ENCODE peak calls at places on chromosomes 5 and 9, in nine cellular contexts. One of them, this sample, is unnamed.
A peak's percentile ranks its signal among the peaks of the same experiment; 100 is the strongest.

GRCh38 chr5:125298711-125299379 is 552.4 kb upstream of the ZNF608 start:
- DNase-seq in AG20443: no peak
- DNase-seq in A549: no peak
- DNase-seq in stimulated activated CD4-positive, alpha-beta T cell treated with anti-CD3 and anti-CD28 coated beads, Interleukin-12 subunit alpha, Interleukin-12 subunit beta, amount 100 ng/mL, for 24 hours: no peak
- DNase-seq in AG08396: no peak
- DNase-seq in non-pigmented ciliary epithelial cell: no peak
- DNase-seq in adrenal gland: no peak
- DNase-seq in GM12892: no peak
- DNase-seq in CD4-positive, alpha-beta T cell: no peak
- DNase-seq in this sample: no peak

GRCh38 chr5:16803831-16804230 is 132.3 kb downstream of the MYO10 start:
- DNase-seq in CD4-positive, alpha-beta T cell: no peak
- DNase-seq in AG20443: no peak
- DNase-seq in A549: no peak
- DNase-seq in adrenal gland: no peak
- DNase-seq in AG08396: no peak
- DNase-seq in non-pigmented ciliary epithelial cell: no peak
- DNase-seq in GM12892: no peak
- DNase-seq in stimulated activated CD4-positive, alpha-beta T cell treated with anti-CD3 and anti-CD28 coated beads, Interleukin-12 subunit alpha, Interleukin-12 subunit beta, amount 100 ng/mL, for 24 hours: no peak
- DNase-seq in this sample: no peak

GRCh38 chr5:45162974-45163373 is 354.2 kb downstream of the MRPS30 start:
- DNase-seq in adrenal gland: no peak
- DNase-seq in stimulated activated CD4-positive, alpha-beta T cell treated with anti-CD3 and anti-CD28 coated beads, Interleukin-12 subunit alpha, Interleukin-12 subunit beta, amount 100 ng/mL, for 24 hours: no peak
- DNase-seq in AG08396: no peak
- DNase-seq in AG20443: no peak
- DNase-seq in non-pigmented ciliary epithelial cell: no peak
- DNase-seq in CD4-positive, alpha-beta T cell: no peak
- DNase-seq in A549: no peak
- DNase-seq in GM12892: no peak
- DNase-seq in this sample: no peak

GRCh38 chr5:95631991-95632675 is 12.2 kb downstream of the GPR150 start:
- DNase-seq in stimulated activated CD4-positive, alpha-beta T cell treated with anti-CD3 and anti-CD28 coated beads, Interleukin-12 subunit alpha, Interleukin-12 subunit beta, amount 100 ng/mL, for 24 hours: peak; percentile 56
- DNase-seq in non-pigmented ciliary epithelial cell: no peak
- DNase-seq in A549: peak; percentile 27
- DNase-seq in adrenal gland: no peak
- DNase-seq in GM12892: no peak
- DNase-seq in AG08396: peak; percentile 41
- DNase-seq in CD4-positive, alpha-beta T cell: peak; percentile 63
- DNase-seq in AG20443: peak; percentile 30
- DNase-seq in this sample: no peak

GRCh38 chr9:105258225-105258737 is 13.8 kb downstream of the SLC44A1 start:
- DNase-seq in AG20443: no peak
- DNase-seq in AG08396: no peak
- DNase-seq in non-pigmented ciliary epithelial cell: no peak
- DNase-seq in A549: no peak
- DNase-seq in CD4-positive, alpha-beta T cell: no peak
- DNase-seq in GM12892: no peak
- DNase-seq in adrenal gland: no peak
- DNase-seq in stimulated activated CD4-positive, alpha-beta T cell treated with anti-CD3 and anti-CD28 coated beads, Interleukin-12 subunit alpha, Interleukin-12 subunit beta, amount 100 ng/mL, for 24 hours: no peak
- DNase-seq in this sample: no peak

GRCh38 chr9:133807037-133807436 is 68.9 kb upstream of the SARDH start:
- DNase-seq in A549: no peak
- DNase-seq in AG20443: no peak
- DNase-seq in adrenal gland: no peak
- DNase-seq in CD4-positive, alpha-beta T cell: no peak
- DNase-seq in GM12892: no peak
- DNase-seq in stimulated activated CD4-positive, alpha-beta T cell treated with anti-CD3 and anti-CD28 coated beads, Interleukin-12 subunit alpha, Interleukin-12 subunit beta, amount 100 ng/mL, for 24 hours: no peak
- DNase-seq in non-pigmented ciliary epithelial cell: no peak
- DNase-seq in AG08396: no peak
- DNase-seq in this sample: no peak

GRCh38 chr5:95779611-95780010 is 42.9 kb downstream of the GLRX start:
- DNase-seq in adrenal gland: no peak
- DNase-seq in GM12892: no peak
- DNase-seq in AG08396: no peak
- DNase-seq in AG20443: peak; percentile 18
- DNase-seq in stimulated activated CD4-positive, alpha-beta T cell treated with anti-CD3 and anti-CD28 coated beads, Interleukin-12 subunit alpha, Interleukin-12 subunit beta, amount 100 ng/mL, for 24 hours: no peak
- DNase-seq in A549: no peak
- DNase-seq in CD4-positive, alpha-beta T cell: no peak
- DNase-seq in non-pigmented ciliary epithelial cell: no peak
- DNase-seq in this sample: no peak

GRCh38 chr5:57504357-57504756 is 21.7 kb upstream of the ACTBL2 start:
- DNase-seq in adrenal gland: no peak
- DNase-seq in GM12892: no peak
- DNase-seq in non-pigmented ciliary epithelial cell: no peak
- DNase-seq in AG08396: no peak
- DNase-seq in A549: peak; percentile 4
- DNase-seq in CD4-positive, alpha-beta T cell: no peak
- DNase-seq in stimulated activated CD4-positive, alpha-beta T cell treated with anti-CD3 and anti-CD28 coated beads, Interleukin-12 subunit alpha, Interleukin-12 subunit beta, amount 100 ng/mL, for 24 hours: no peak
- DNase-seq in AG20443: no peak
- DNase-seq in this sample: no peak